ENCODE peak calls at places on chromosome 7, in seven cellular contexts. G, P, L, U, I, A and E are unnamed samples.

GRCh38 chr7:1843271-1843861 is 173.3 kb downstream of the ELFN1 start:
- DNase-seq in G (peak), U (no peak), A (peak), P (peak), I (peak), L (no peak), E (no peak)

GRCh38 chr7:9557853-9558252 is 1124.4 kb downstream of the NXPH1 start:
- DNase-seq in U (no peak), I (no peak), L (no peak), G (no peak), P (no peak), A (no peak), E (no peak)

GRCh38 chr7:1547777-1548437 is 8.1 kb downstream of the TMEM184A start:
- DNase-seq in P (no peak), I (no peak), L (no peak), U (no peak), A (no peak), G (no peak), E (no peak)

GRCh38 chr7:78071821-78072590 is 273.4 kb downstream of the PHTF2 start:
- DNase-seq in A (no peak), U (no peak), L (no peak), G (no peak), I (no peak), P (no peak), E (no peak)

GRCh38 chr7:15334524-15335269 is 227.1 kb downstream of the AGMO start:
- DNase-seq in U (no peak), L (no peak), P (no peak), A (no peak), G (no peak), I (no peak), E (no peak)

GRCh38 chr7:130566168-130566897 is 74.4 kb downstream of the MEST start:
- DNase-seq in L (no peak), I (no peak), U (peak), A (no peak), P (no peak), G (no peak), E (no peak)

GRCh38 chr7:50921114-50921513 is 138.4 kb upstream of the GRB10 start:
- DNase-seq in A (no peak), L (no peak), P (no peak), G (no peak), U (no peak), I (no peak), E (no peak)

GRCh38 chr7:138195207-138195606 is 118.9 kb downstream of the AKR1D1 start:
- DNase-seq in G (no peak), P (no peak), A (no peak), I (no peak), L (no peak), U (no peak), E (no peak)

GRCh38 chr7:41503438-41503837 is 199.5 kb downstream of the INHBA start:
- DNase-seq in A (no peak), G (no peak), U (no peak), L (no peak), P (peak), I (no peak), E (no peak)

GRCh38 chr7:34070486-34071323 is 165.4 kb downstream of the BMPER start:
- DNase-seq in U (no peak), A (no peak), G (no peak), L (no peak), P (peak), I (no peak), E (no peak)

GRCh38 chr7:123768493-123768892 is 19.7 kb upstream of the WASL start:
- DNase-seq in P (no peak), I (no peak), G (no peak), U (no peak), L (no peak), A (no peak), E (no peak)

GRCh38 chr7:101717986-101718746 is 89.1 kb upstream of the MYL10 start:
- DNase-seq in L (no peak), A (no peak), P (peak), I (no peak), U (no peak), G (no peak), E (peak)

GRCh38 chr7:6307762-6308161 is 35.3 kb upstream of the CYTH3 start:
- DNase-seq in U (no peak), G (peak), I (no peak), A (no peak), L (no peak), P (no peak), E (no peak)

GRCh38 chr7:118250860-118251494 is 26.5 kb downstream of the ANKRD7 start:
- DNase-seq in A (no peak), I (no peak), U (no peak), L (no peak), G (no peak), P (no peak), E (no peak)

GRCh38 chr7:44223362-44224114 is 22.8 kb downstream of the YKT6 start:
- DNase-seq in U (no peak), G (no peak), L (no peak), I (no peak), P (no peak), A (no peak), E (no peak)

GRCh38 chr7:7219216-7219615 is 36.9 kb downstream of the C1GALT1 start:
- DNase-seq in A (no peak), L (no peak), I (no peak), G (no peak), P (no peak), U (no peak), E (no peak)

GRCh38 chr7:94923412-94923811 is 16.0 kb downstream of the PPP1R9A start:
- DNase-seq in G (no peak), U (no peak), P (no peak), I (no peak), A (no peak), L (no peak), E (no peak)

GRCh38 chr7:132307465-132307864 is 268.8 kb downstream of the PLXNA4 start:
- DNase-seq in A (no peak), P (no peak), G (no peak), I (no peak), L (no peak), U (no peak), E (no peak)
- TF ChIP-seq CTCF in A (no peak), P (no peak), G (no peak), I (no peak), L (no peak), U (no peak), E (no peak)

GRCh38 chr7:105013818-105014724 is at the start of gene KMT2E:
- DNase-seq in U (peak), P (peak), A (peak), L (peak), I (peak), G (peak), E (peak)
- TF ChIP-seq CTCF in U (peak), P (peak), A (peak), L (no peak), I (peak), G (no peak), E (no peak)

DNA sequence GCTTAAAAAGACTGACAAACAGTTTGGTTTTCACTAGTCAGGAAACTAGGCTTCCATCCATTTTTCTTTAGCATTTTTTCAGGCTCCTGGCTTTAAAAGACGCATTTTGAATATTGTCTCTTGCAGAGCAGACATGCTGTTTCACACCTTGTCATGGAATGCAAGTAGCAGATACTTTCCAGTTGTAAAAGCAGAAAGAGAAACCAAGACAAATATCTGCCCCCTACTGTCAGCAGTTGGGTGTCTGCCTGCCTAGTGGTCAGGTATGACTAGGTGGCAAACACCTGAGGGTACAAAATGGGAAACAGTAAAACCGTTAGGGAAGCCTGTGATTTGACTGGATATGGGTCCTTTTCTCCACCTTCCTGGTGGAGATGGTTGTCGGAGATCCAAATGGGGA is 139.8 kb downstream of the CCDC71L start:
- DNase-seq in A (no peak), G (no peak), I (no peak), U (no peak), L (no peak), P (no peak), E (no peak)
- TF ChIP-seq CTCF in A (no peak), G (no peak), I (no peak), U (no peak), L (no peak), P (peak), E (no peak)

GRCh38 chr7:30924624-30925023 is 13.0 kb downstream of the AQP1 start:
- DNase-seq in G (no peak), A (no peak), P (no peak), I (no peak), L (no peak), U (peak), E (peak)
- TF ChIP-seq CTCF in G (no peak), A (no peak), P (no peak), I (no peak), L (no peak), U (no peak), E (no peak)